ENCODE peak calls at places on chromosomes 1 and 21, in ten cellular contexts. E is PC-3; B is cardiac muscle cell; J is AG04450; N is brain microvascular endothelial cell; U is BJ; P is osteoblast; K is HL-60; Q is CD8-positive, alpha-beta T cell; W is NB4. G is an unnamed sample.

GRCh38 chr21:25457411-25457810 is 149.9 kb downstream of the MRPL39 start:
- DNase-seq in P (peak), B (peak), E (peak), N (peak), K (no peak), Q (no peak), U (peak), W (peak), J (peak), G (peak)

GRCh38 chr21:46111857-46112730 is 14.2 kb downstream of the COL6A2 start:
- DNase-seq in Q (peak), P (peak), J (no peak), N (no peak), W (no peak), U (no peak), K (no peak), E (no peak), B (no peak), G (no peak)

GRCh38 chr1:247368501-247368900 is 36.8 kb upstream of the ZNF496 start:
- DNase-seq in N (no peak), K (no peak), J (no peak), Q (no peak), E (no peak), W (no peak), B (no peak), P (no peak), U (no peak), G (no peak)

GRCh38 chr1:67850611-67851075 is 17.4 kb upstream of the GNG12 start:
- DNase-seq in U (no peak), P (peak), N (peak), J (no peak), K (no peak), W (no peak), Q (no peak), B (peak), E (peak), G (peak)

GRCh38 chr1:5751833-5752714 is 240.2 kb downstream of the NPHP4 start:
- DNase-seq in B (no peak), P (peak), K (no peak), W (peak), N (no peak), Q (no peak), J (no peak), U (no peak), E (no peak), G (no peak)

GRCh38 chr1:172669011-172669410 is 10.1 kb downstream of the FASLG start:
- DNase-seq in K (no peak), U (no peak), Q (no peak), N (no peak), P (no peak), B (no peak), J (no peak), E (peak), W (no peak), G (no peak)

GRCh38 chr1:156726549-156727226 is 1.6 kb upstream of the METTL25B start:
- DNase-seq in K (peak), J (no peak), E (peak), Q (peak), U (no peak), N (peak), W (peak), B (peak), P (peak), G (peak)

GRCh38 chr1:239253032-239253431 is 133.3 kb upstream of the CHRM3 start:
- DNase-seq in W (no peak), Q (no peak), J (no peak), U (no peak), B (no peak), E (peak), P (no peak), N (no peak), K (no peak), G (no peak)

GRCh38 chr1:154478639-154479038 is 23.4 kb upstream of the TDRD10 start:
- DNase-seq in W (peak), J (no peak), E (peak), P (peak), N (no peak), Q (no peak), K (peak), B (peak), U (no peak), G (peak)

GRCh38 chr1:175543447-175543846 is 199.9 kb downstream of the TNR start:
- DNase-seq in K (no peak), P (no peak), B (no peak), W (no peak), N (no peak), E (no peak), U (no peak), Q (no peak), J (no peak), G (no peak)

GRCh38 chr1:43729816-43730463 is 22.6 kb downstream of the ST3GAL3 start:
- DNase-seq in K (no peak), W (no peak), J (no peak), E (no peak), Q (no peak), U (no peak), B (no peak), N (no peak), P (no peak), G (no peak)

DNA sequence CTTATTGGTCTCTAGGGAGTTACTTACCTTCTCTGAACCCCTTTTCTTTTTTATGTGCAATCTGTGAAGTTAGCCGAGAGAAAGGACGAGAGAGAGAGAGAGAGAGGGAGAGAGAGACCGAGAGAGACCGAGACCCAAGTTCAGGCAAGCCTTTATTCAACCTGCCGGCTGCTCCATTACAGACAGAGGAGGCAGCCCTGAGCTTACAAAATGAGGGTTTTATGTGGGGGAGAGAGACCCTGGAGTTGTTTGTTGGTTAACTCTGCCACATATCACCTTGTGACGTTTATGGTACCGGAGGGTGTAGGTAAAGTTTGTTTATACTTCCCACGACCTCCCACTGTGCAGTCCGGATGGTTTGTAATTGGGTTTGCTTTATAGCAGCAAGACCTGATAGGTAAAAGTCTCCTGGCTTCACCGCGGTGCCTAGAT is 1.5 kb upstream of the MCOLN3 start:
- DNase-seq in Q (no peak), U (no peak), J (no peak), B (no peak), E (no peak), N (no peak), K (no peak), P (no peak), W (no peak), G (no peak)
- H3K4me3 ChIP-seq in Q (no peak), U (no peak), J (no peak), B (no peak), E (no peak), N (no peak), K (no peak), P (no peak), W (no peak), G (no peak)

DNA sequence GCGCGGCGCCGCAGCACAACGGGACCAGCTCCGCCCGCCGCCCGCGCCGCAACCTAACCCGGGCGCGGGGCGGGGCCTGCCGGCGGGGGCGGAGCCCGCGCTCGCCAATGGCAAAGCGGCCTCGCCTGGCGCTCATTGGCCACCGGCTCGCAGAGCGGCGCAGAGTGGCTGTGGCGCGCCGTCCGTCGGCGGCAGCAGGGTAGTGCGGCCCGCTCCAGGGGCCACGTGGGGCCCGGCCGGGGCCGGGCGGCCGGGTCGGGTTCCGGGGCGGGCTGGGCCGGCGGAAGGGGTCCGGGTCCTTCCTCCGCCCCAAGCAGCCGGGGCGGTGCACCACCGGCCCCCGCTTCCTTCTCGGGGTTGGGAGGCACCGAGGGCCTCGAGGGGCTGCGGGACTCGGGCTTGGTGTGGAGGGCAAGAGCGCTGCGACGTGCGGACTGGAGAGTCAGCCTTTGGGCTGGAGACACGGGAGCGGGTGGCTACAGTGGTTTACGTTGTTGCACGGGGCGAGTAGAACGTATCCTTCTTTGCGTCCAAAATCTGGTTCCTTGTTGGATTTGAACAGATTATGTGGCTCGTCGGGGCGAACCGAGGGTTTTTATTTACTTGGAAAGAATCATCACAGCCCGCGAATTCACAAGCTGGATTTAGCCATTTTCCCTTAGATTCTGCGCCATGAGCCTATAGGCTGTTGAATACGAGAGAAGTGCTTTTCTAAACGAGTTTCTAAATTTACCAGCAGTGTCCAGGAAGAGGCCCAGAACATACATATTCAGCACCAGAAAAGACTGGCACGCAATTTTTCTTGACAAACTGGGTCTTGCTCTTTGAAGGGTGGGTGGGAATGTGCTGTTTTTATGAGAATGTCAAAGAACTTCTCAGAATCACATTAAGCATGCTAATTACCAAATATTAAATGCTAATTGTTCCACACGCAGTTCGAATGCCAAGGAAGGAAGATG is at the start of gene SRM:
- DNase-seq in N (peak), U (peak), Q (peak), B (peak), J (peak), W (peak), P (peak), E (peak), K (peak), G (peak)
- TF ChIP-seq CTCF in N (peak), U (no peak), Q (peak), B (peak), J (peak), W (no peak), P (no peak), E (no peak), K (no peak), G (peak)

DNA sequence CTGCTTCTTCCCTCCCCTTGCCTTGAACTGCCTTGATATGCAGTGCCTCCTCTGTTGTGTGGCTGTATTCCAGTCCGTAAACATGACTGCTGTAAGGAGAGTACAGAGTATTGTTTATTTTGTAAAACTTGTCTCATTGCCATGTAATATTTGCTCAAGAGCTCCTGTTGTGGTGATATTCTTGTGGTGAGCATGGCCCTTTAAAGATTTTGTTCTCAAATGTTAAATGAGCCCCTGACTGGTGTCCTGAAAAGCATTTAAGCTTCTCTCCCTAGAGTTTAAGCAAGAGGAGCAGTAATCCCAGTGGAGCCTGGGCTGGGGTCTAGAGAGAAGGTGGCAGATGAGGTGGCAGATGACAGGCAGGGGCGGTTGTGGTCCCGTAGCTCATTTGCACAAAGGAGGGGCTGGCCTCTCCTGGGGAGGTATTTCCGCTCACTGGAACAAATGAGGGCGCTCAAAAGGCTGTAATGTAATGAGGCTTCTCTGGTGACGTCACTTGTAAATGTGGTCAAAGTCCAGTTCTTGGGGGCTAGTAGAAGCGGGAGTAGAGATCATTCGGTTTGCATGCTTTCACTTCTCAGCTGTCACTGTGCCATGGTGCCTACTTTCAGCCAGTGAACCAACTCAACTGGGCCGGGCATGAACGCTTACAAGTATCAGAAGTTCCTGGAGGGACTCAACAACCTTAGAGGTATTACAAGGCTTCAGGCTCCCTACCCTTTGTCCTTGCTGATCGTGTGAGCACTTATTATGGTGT is 46.0 kb upstream of the MACF1 start:
- DNase-seq in P (peak), W (no peak), N (no peak), K (no peak), B (peak), U (no peak), E (peak), J (no peak), Q (no peak), G (peak)
- H3K4me3 ChIP-seq in P (peak), W (no peak), N (no peak), K (no peak), B (no peak), U (no peak), E (peak), J (peak), Q (no peak), G (no peak)

DNA sequence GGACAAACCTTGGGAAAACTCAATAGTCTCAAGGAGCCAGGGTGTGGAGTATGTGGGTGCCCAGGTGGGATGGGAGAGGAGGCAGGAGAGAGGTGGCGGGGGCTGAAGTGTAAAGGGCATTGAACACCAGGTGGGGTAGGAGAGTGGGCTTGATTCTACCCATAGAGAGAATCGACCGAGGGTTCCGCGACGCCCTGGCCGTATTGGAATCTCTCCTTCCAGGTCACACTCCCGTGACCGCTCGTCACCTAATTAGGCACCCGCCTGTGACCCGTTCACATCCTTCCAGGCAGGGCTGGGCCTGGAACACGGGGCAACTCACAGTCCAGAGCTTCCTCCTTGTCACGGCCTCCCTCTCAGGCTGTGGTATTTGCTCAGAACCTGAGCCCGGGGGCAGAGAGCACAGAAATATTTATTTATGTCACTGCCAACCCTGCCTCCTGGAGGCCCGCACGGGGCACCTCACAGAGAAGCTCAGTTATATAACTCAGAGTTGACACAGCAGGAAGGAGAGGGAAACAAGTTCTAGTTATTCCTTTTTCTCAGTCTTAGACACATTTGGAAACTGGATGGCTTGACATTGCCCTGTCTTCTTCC is 12.0 kb downstream of the NCMAP start:
- DNase-seq in Q (no peak), W (peak), K (no peak), P (no peak), U (no peak), J (no peak), B (no peak), E (peak), N (no peak), G (no peak)
- TF ChIP-seq CTCF in Q (no peak), W (no peak), K (no peak), P (no peak), U (no peak), J (no peak), B (no peak), E (peak), N (no peak), G (no peak)

GRCh38 chr1:61255324-61255703 is 173.0 kb downstream of the NFIA start:
- DNase-seq in Q (no peak), N (no peak), B (peak), P (no peak), W (peak), U (no peak), E (no peak), J (no peak), K (no peak), G (peak)

GRCh38 chr1:61259379-61260148 is 177.2 kb downstream of the NFIA start:
- DNase-seq in J (no peak), K (no peak), N (no peak), Q (no peak), B (peak), E (no peak), U (no peak), W (no peak), P (no peak), G (no peak)

GRCh38 chr1:61253912-61254628 is 171.7 kb downstream of the NFIA start:
- DNase-seq in E (no peak), J (no peak), Q (no peak), P (no peak), K (peak), N (no peak), B (peak), W (peak), U (no peak), G (peak)

GRCh38 chr1:61253059-61253735 is 170.8 kb downstream of the NFIA start:
- DNase-seq in E (peak), J (no peak), N (peak), B (peak), P (no peak), K (peak), U (no peak), Q (no peak), W (peak), G (peak)

DNA sequence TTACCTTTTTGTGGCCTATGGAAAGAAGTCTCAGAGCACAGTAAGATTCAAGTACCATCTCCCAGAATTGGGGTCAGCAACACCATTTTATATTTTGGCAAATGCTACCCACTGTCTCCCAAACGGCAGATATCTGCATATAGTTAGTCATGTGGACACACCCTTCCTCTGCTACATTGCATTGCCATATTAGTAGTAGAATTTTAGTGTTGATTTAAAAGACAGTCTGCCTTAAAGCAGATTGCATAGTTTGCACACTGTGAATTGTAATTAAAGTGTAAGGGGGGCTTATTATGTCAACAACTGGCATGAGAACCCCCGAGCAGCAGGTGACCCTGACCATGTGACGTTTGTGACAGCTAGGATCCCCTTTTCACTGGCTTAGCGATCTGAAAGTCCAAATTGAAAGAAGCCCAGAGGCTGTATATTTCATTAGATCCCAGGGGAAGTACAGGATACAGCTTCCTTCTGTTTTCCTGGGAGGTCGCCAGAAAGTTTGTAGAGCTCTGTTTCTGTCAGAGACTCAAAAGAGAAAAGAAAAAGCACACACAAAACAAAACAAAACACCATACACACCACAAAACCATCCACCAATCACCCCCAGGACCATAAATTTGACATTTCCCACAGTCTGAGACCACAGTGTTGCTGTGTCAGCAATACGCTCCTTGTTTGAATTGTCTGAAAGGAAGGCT is 172.4 kb downstream of the NFIA start:
- DNase-seq in K (peak), W (peak), U (no peak), N (peak), B (peak), E (peak), P (peak), J (no peak), Q (no peak), G (peak)
- H3K4me3 ChIP-seq in K (no peak), W (no peak), U (peak), N (peak), B (no peak), E (peak), P (peak), J (peak), Q (no peak), G (peak)

GRCh38 chr21:44337428-44337827 is 1.8 kb downstream of the CFAP410 start:
- DNase-seq in E (no peak), J (no peak), N (no peak), W (peak), B (peak), P (peak), K (no peak), Q (no peak), U (no peak), G (no peak)

GRCh38 chr21:44338971-44339910 is at the start of gene CFAP410:
- DNase-seq in Q (peak), K (peak), B (peak), P (peak), U (peak), J (peak), E (peak), W (peak), N (peak), G (peak)

GRCh38 chr21:44334637-44335030 is 4.6 kb downstream of the CFAP410 start:
- DNase-seq in Q (no peak), U (no peak), J (no peak), E (no peak), N (no peak), P (no peak), K (no peak), W (no peak), B (no peak), G (no peak)

GRCh38 chr21:44335266-44336059 is 3.7 kb downstream of the CFAP410 start:
- DNase-seq in N (no peak), P (no peak), B (no peak), J (no peak), U (no peak), W (no peak), E (no peak), K (no peak), Q (no peak), G (no peak)

DNA sequence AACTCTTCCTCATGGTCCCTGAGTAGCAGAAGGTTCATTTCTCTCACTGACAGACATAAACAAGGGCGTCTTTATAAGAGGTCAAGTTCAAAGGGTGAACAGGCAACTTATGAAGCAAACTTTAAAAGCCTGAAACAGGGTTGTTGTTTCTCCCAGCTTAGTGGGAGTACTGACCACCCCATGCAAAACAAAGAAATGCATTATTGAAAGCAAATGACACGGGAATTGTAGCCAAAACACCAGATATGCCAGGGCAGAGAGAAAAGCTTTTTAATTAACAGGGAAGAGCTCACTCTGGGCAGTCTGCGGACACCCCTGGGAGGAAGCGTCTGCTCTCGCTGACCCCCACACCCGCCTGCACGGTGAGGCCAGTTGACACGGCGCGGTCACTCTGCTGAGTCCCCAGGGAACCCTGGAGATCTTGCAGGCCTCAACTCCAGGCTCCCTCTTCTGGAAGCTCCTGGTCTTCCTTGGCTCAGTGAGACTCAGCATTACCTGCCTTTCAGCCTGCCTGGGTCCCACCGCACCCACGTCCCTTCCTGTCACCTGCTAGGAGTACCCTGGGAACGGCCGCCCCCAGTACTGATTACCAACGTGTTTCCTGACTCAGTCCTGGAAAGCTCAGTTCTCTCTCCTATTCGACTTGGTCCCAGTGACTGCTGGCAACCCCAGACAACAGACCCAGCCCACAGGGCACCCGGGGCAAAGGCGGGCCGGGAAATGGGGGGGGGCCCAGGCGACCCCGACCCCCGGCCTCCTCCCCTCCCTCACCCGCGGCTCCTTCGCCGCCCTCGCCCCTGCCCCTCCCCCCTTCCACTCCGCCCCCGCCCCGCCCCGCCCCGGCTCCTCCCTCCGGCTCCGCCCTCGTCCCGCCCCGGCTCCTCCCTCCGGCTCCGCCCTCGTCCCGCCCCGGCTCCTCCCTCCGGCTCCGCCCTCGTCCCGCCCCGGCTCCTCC is 972 bp downstream of the CFAP410 start:
- DNase-seq in P (peak), U (no peak), K (peak), E (peak), N (peak), Q (no peak), W (peak), B (peak), J (no peak), G (peak)
- TF ChIP-seq CTCF in P (peak), U (peak), K (no peak), E (peak), N (peak), Q (no peak), W (peak), B (peak), J (peak), G (peak)

G was measured in cardiac fibroblast.